ENCODE peak calls at places on chromosomes 13 and 19, in eight cellular contexts. H, E, R, N, J, C, G and Q are unnamed samples.

GRCh38 chr19:49632576-49632975 is 7.4 kb downstream of the RRAS start:
- DNase-seq in N (no peak), J (no peak), R (no peak), G (no peak), E (no peak), C (no peak), H (no peak), Q (no peak)

GRCh38 chr19:28988066-28988465 is 224.9 kb downstream of the UQCRFS1 start:
- DNase-seq in R (no peak), C (no peak), N (no peak), E (no peak), J (no peak), H (no peak), G (no peak), Q (no peak)

GRCh38 chr19:27974082-27974513 is 1238.9 kb downstream of the UQCRFS1 start:
- DNase-seq in J (no peak), C (no peak), R (no peak), N (no peak), H (peak), E (no peak), G (no peak), Q (no peak)

GRCh38 chr13:45108716-45109706 is 11.3 kb upstream of the GTF2F2 start:
- DNase-seq in G (no peak), J (no peak), H (no peak), E (no peak), N (no peak), R (no peak), C (no peak), Q (no peak)

GRCh38 chr19:13834308-13834790 is 39.1 kb downstream of the ZSWIM4 start:
- DNase-seq in E (no peak), R (no peak), J (no peak), G (peak), N (no peak), H (no peak), C (no peak), Q (no peak)

GRCh38 chr13:109788372-109789195 is 2.2 kb upstream of the IRS2 start:
- DNase-seq in G (no peak), E (no peak), C (no peak), H (no peak), N (no peak), R (no peak), J (no peak), Q (no peak)

GRCh38 chr13:88051746-88052482 is 380.7 kb downstream of the SLITRK5 start:
- DNase-seq in C (no peak), H (no peak), R (no peak), J (no peak), E (no peak), N (peak), G (peak), Q (no peak)

GRCh38 chr19:2636897-2637683 is 65.4 kb downstream of the GNG7 start:
- DNase-seq in G (peak), N (peak), E (peak), J (peak), R (peak), H (peak), C (peak), Q (no peak)

GRCh38 chr19:22286151-22286810 is at the start of gene ZNF729:
- DNase-seq in E (no peak), R (no peak), H (no peak), N (no peak), J (no peak), G (no peak), C (no peak), Q (no peak)